ENCODE peak calls at places on chromosomes 16 and 17, in five cellular contexts. S, O, N, F and J are unnamed samples.

GRCh38 chr17:48577330-48577945 is 712 bp downstream of the HOXB4 start:
- DNase-seq in F (no peak), O (no peak), N (no peak), S (no peak), J (no peak)

GRCh38 chr17:38532451-38532850 is 73.3 kb downstream of the SRCIN1 start:
- DNase-seq in N (no peak), O (no peak), F (no peak), S (no peak), J (no peak)

GRCh38 chr16:82609140-82609539 is 17.6 kb upstream of the CDH13 start:
- DNase-seq in N (no peak), F (no peak), O (no peak), S (no peak), J (no peak)

GRCh38 chr16:24906199-24906808 is 60.5 kb downstream of the SLC5A11 start:
- DNase-seq in N (no peak), O (peak; percentile 28), S (peak; percentile 4), F (peak; percentile 26), J (no peak)

GRCh38 chr16:67931712-67932461 is at the start of gene CTRL:
- DNase-seq in F (no peak), O (no peak), S (no peak), N (no peak), J (no peak)

GRCh38 chr17:45867171-45867570 is 22.5 kb downstream of the SPPL2C start:
- DNase-seq in S (no peak), F (no peak), O (no peak), N (no peak), J (peak; percentile 78)

GRCh38 chr17:4944163-4944553 is 4.1 kb downstream of the RNF167 start:
- DNase-seq in F (no peak), N (no peak), O (no peak), S (no peak), J (no peak)

GRCh38 chr16:51317575-51317974 is 166.5 kb upstream of the SALL1 start:
- DNase-seq in S (no peak), F (no peak), N (no peak), O (no peak), J (no peak)

GRCh38 chr17:75262112-75262606 is 480 bp downstream of the MRPS7 start:
- DNase-seq in O (no peak), S (no peak), F (no peak), N (no peak), J (no peak)

GRCh38 chr17:11296994-11297393 is 56.0 kb downstream of the SHISA6 start:
- DNase-seq in O (no peak), S (no peak), F (no peak), N (no peak), J (no peak)

GRCh38 chr17:9444687-9445086 is 130.9 kb downstream of the STX8 start:
- DNase-seq in O (no peak), S (no peak), F (no peak), N (no peak), J (no peak)

GRCh38 chr16:88770459-88771293 is 14.3 kb downstream of the PIEZO1 start:
- DNase-seq in F (peak; percentile 82), S (no peak), O (no peak), N (peak; percentile 79), J (no peak)

GRCh38 chr17:80705988-80706387 is 161.3 kb downstream of the RPTOR start:
- DNase-seq in F (no peak), O (no peak), S (no peak), N (no peak), J (no peak)

GRCh38 chr17:47305302-47305923 is 18.3 kb upstream of the EFCAB13 start:
- DNase-seq in N (no peak), O (peak; percentile 95), F (peak; percentile 89), S (no peak), J (no peak)

GRCh38 chr16:15911198-15911597 is 22.8 kb upstream of the CEP20 start:
- DNase-seq in S (no peak), N (no peak), O (no peak), F (no peak), J (no peak)

GRCh38 chr17:28828294-28829040 is 14.1 kb downstream of the FAM222B start:
- DNase-seq in S (no peak), O (peak; percentile 65), F (peak; percentile 22), N (no peak), J (no peak)

GRCh38 chr16:508884-509736 is 18.4 kb upstream of the CAPN15 start:
- DNase-seq in S (no peak), F (no peak), N (peak; percentile 48), O (no peak), J (no peak)

GRCh38 chr17:19905514-19905913 is 37.8 kb upstream of the ULK2 start:
- DNase-seq in N (no peak), S (no peak), O (no peak), F (no peak), J (no peak)

GRCh38 chr17:43880420-43880991 is 26.8 kb downstream of the MPP2 start:
- DNase-seq in N (peak; percentile 78), S (peak; percentile 16), O (peak; percentile 30), F (peak; percentile 72), J (no peak)

GRCh38 chr17:19013226-19013625 is 8.7 kb upstream of the FAM83G start:
- DNase-seq in O (no peak), N (peak; percentile 31), S (no peak), F (no peak), J (no peak)

GRCh38 chr16:67284699-67285646 is 5.6 kb downstream of the PLEKHG4 start:
- DNase-seq in O (no peak), S (no peak), F (peak; percentile 63), N (peak; percentile 65), J (no peak)

GRCh38 chr17:48545022-48545376 is at the start of gene HOXB2:
- DNase-seq in S (peak; percentile 23), O (no peak), F (no peak), N (no peak), J (no peak)

GRCh38 chr17:12603566-12603965 is 62.1 kb upstream of the MYOCD start:
- DNase-seq in O (no peak), N (no peak), F (no peak), S (no peak), J (no peak)